ENCODE peak calls at places on chromosome 11, in four cellular contexts. C is transverse colon, R is GM12892, F is stomach. L is an unnamed sample.

GRCh38 chr11:118342503-118343161 is at the start of gene CD3D:
- DNase-seq in C (no peak), R (no peak), F (no peak), L (no peak)

GRCh38 chr11:15291885-15292284 is 177.2 kb downstream of the INSC start:
- DNase-seq in C (no peak), R (no peak), F (no peak), L (no peak)

GRCh38 chr11:90288207-90288821 is 65.5 kb upstream of the CHORDC1 start:
- DNase-seq in C (no peak), R (peak; percentile 8), F (no peak), L (no peak)

GRCh38 chr11:76626921-76627391 is 43.6 kb downstream of the LRRC32 start:
- DNase-seq in C (no peak), R (peak; percentile 49), F (no peak), L (no peak)

GRCh38 chr11:101912823-101913284 is 2.0 kb upstream of the CEP126 start:
- DNase-seq in C (no peak), R (no peak), F (no peak), L (no peak)

GRCh38 chr11:61978703-61979661 is 11.5 kb upstream of the FTH1 start:
- DNase-seq in C (no peak), R (no peak), F (no peak), L (no peak)

GRCh38 chr11:101914737-101915426 is at the start of gene CEP126:
- DNase-seq in C (peak; percentile 95), R (peak; percentile 60), F (peak; percentile 93), L (peak; percentile 97)

GRCh38 chr11:90134420-90135003 is at the start of gene NAALAD2:
- DNase-seq in C (peak; percentile 11), R (no peak), F (no peak), L (no peak)

GRCh38 chr11:68009391-68010000 is 631 bp upstream of the ALDH3B1 start:
- DNase-seq in C (no peak), R (no peak), F (no peak), L (no peak)

GRCh38 chr11:86610559-86611341 is 61.7 kb downstream of the ME3 start:
- DNase-seq in C (no peak), R (no peak), F (no peak), L (no peak)

GRCh38 chr11:118221419-118221818 is 3.4 kb downstream of the JAML start:
- DNase-seq in C (no peak), R (no peak), F (no peak), L (no peak)

GRCh38 chr11:121391914-121392313 is 60.2 kb upstream of the SORL1 start:
- DNase-seq in C (peak; percentile 87), R (no peak), F (peak; percentile 65), L (no peak)

GRCh38 chr11:112539165-112539564 is 278.5 kb upstream of the PLET1 start:
- DNase-seq in C (no peak), R (no peak), F (no peak), L (no peak)

GRCh38 chr11:24386551-24387404 is 110.1 kb upstream of the LUZP2 start:
- DNase-seq in C (no peak), R (no peak), F (no peak), L (no peak)

GRCh38 chr11:70233511-70233919 is 30.4 kb downstream of the FADD start:
- DNase-seq in C (peak; percentile 39), R (no peak), F (peak; percentile 41), L (no peak)

GRCh38 chr11:65314501-65315203 is at the start of gene CDC42EP2:
- DNase-seq in C (peak; percentile 92), R (peak; percentile 91), F (peak; percentile 91), L (no peak)
- TF ChIP-seq POLR2AphosphoS5 in C (peak; percentile 92), R (no peak), F (peak; percentile 89), L (no peak)

GRCh38 chr11:13332124-13332523 is 54.5 kb downstream of the BMAL1 start:
- DNase-seq in C (no peak), R (no peak), F (no peak), L (no peak)
- TF ChIP-seq POLR2AphosphoS5 in C (no peak), R (no peak), F (no peak), L (no peak)

GRCh38 chr11:4611986-4612385 is 4.0 kb upstream of the TRIM68 start:
- DNase-seq in C (no peak), R (no peak), F (no peak), L (no peak)
- TF ChIP-seq POLR2AphosphoS5 in C (no peak), R (no peak), F (no peak), L (no peak)

GRCh38 chr11:65479184-65480145 is 19.4 kb upstream of the MALAT1 start:
- DNase-seq in C (peak; percentile 64), R (no peak), F (peak; percentile 77), L (peak; percentile 96)

GRCh38 chr11:65477271-65478029 is 21.4 kb upstream of the MALAT1 start:
- DNase-seq in C (peak; percentile 98), R (peak; percentile 97), F (peak; percentile 97), L (peak; percentile 96)

GRCh38 chr11:65473275-65473860 is 25.5 kb upstream of the MALAT1 start:
- DNase-seq in C (no peak), R (no peak), F (no peak), L (no peak)

GRCh38 chr11:65478411-65479183 is 20.2 kb upstream of the MALAT1 start:
- DNase-seq in C (peak; percentile 61), R (no peak), F (peak; percentile 54), L (peak; percentile 91)

GRCh38 chr11:65476632-65477270 is 22.1 kb upstream of the MALAT1 start:
- DNase-seq in C (peak; percentile 81), R (no peak), F (peak; percentile 64), L (no peak)
- TF ChIP-seq POLR2AphosphoS5 in C (no peak), R (no peak), F (no peak), L (no peak)

GRCh38 chr11:63476618-63477017 is 14.3 kb downstream of the PLAAT5 start:
- DNase-seq in C (no peak), R (no peak), F (no peak), L (no peak)

DNA sequence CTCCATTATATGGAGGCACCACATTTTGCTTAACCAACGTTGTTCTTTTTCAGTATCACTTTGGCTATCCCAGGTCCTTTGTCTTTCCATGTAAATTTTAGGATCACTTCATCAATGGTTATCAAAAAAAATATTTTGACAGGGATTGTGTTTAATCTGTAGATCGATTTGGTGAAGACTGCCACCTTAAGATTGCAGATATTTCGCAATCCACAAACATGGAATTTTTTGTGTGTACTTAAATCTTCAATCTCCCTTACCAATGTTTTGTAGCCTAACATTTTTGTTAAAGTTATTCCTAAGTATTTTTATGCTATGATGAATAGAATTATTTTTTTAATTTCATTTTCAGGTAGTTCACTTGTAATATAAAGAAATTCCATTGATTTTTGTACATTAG is 18.6 kb downstream of the PLAAT5 start:
- DNase-seq in C (no peak), R (no peak), F (no peak), L (no peak)
- TF ChIP-seq POLR2AphosphoS5 in C (no peak), R (no peak), F (no peak), L (no peak)

GRCh38 chr11:567036-567628 is 6.4 kb downstream of the RASSF7 start:
- DNase-seq in C (no peak), R (no peak), F (no peak), L (no peak)

GRCh38 chr11:567629-568258 is 7.0 kb downstream of the RASSF7 start:
- DNase-seq in C (no peak), R (no peak), F (no peak), L (no peak)

GRCh38 chr11:569273-569885 is 6.9 kb upstream of the PHRF1 start:
- DNase-seq in C (no peak), R (no peak), F (peak; percentile 49), L (no peak)

GRCh38 chr11:565921-566509 is 5.2 kb downstream of the RASSF7 start:
- DNase-seq in C (no peak), R (no peak), F (no peak), L (no peak)

GRCh38 chr11:568306-569259 is 7.7 kb upstream of the PHRF1 start:
- DNase-seq in C (peak; percentile 95), R (peak; percentile 100), F (peak; percentile 96), L (no peak)
- TF ChIP-seq POLR2AphosphoS5 in C (peak; percentile 4), R (no peak), F (peak; percentile 24), L (no peak)

GRCh38 chr11:43952401-43953342 is 10.2 kb downstream of the C11orf96 start:
- DNase-seq in C (no peak), R (no peak), F (no peak), L (peak; percentile 64)
- TF ChIP-seq POLR2AphosphoS5 in C (no peak), R (no peak), F (no peak), L (no peak)

GRCh38 chr11:72627594-72628281 is 46.5 kb downstream of the PDE2A start:
- DNase-seq in C (peak; percentile 22), R (no peak), F (no peak), L (no peak)

GRCh38 chr11:72623052-72623451 is 51.2 kb downstream of the PDE2A start:
- DNase-seq in C (no peak), R (no peak), F (no peak), L (no peak)

GRCh38 chr11:72626637-72626936 is 47.6 kb downstream of the PDE2A start:
- DNase-seq in C (no peak), R (no peak), F (no peak), L (no peak)

GRCh38 chr11:72625746-72626636 is 48.2 kb downstream of the PDE2A start:
- DNase-seq in C (peak; percentile 52), R (no peak), F (peak; percentile 68), L (no peak)

GRCh38 chr11:72624496-72625201 is 49.6 kb downstream of the PDE2A start:
- DNase-seq in C (no peak), R (no peak), F (no peak), L (no peak)
- TF ChIP-seq POLR2AphosphoS5 in C (no peak), R (no peak), F (peak; percentile 5), L (peak; percentile 7)

L was measured in vagina.